ENCODE peak calls at places on chromosomes 3 and 15, in eight cellular contexts. W, E, U, R, S, N, P and O are unnamed samples.
A peak's percentile ranks its signal among the peaks of the same experiment; 100 is the strongest.

GRCh38 chr3:31772155-31772761 is 208.8 kb downstream of the OSBPL10 start:
- DNase-seq in W (no peak), E (no peak), U (no peak), R (no peak), S (no peak), N (no peak), P (no peak), O (no peak)

GRCh38 chr3:104385421-104385820 is 981.3 kb upstream of the ALCAM start:
- DNase-seq in W (no peak), E (no peak), U (no peak), R (no peak), S (no peak), N (no peak), P (no peak), O (no peak)

GRCh38 chr15:22823495-22824128 is 14.9 kb upstream of the NIPA2 start:
- DNase-seq in W (no peak), E (no peak), U (no peak), R (no peak), S (no peak), N (no peak), P (no peak), O (no peak)

GRCh38 chr3:65783117-65783516 is 255.6 kb downstream of the MAGI1 start:
- DNase-seq in W (no peak), E (no peak), U (no peak), R (no peak), S (no peak), N (no peak), P (no peak), O (no peak)

GRCh38 chr15:99511865-99512632 is 53.7 kb upstream of the MEF2A start:
- DNase-seq in W (no peak), E (no peak), U (no peak), R (peak; percentile 39), S (no peak), N (no peak), P (no peak), O (no peak)

GRCh38 chr3:87088984-87089841 is 98.3 kb upstream of the VGLL3 start:
- DNase-seq in W (peak; percentile 85), E (peak; percentile 46), U (peak; percentile 78), R (peak; percentile 46), S (peak; percentile 56), N (peak; percentile 81), P (peak; percentile 63), O (no peak)

GRCh38 chr15:69060041-69060481 is 45.6 kb downstream of the NOX5 start:
- DNase-seq in W (no peak), E (no peak), U (no peak), R (no peak), S (no peak), N (no peak), P (no peak), O (no peak)

GRCh38 chr15:94186770-94187331 is 44.5 kb upstream of the MCTP2 start:
- DNase-seq in W (no peak), E (no peak), U (no peak), R (no peak), S (no peak), N (no peak), P (no peak), O (no peak)

GRCh38 chr15:99051308-99051707 is 43.7 kb upstream of the PGPEP1L start:
- DNase-seq in W (no peak), E (no peak), U (no peak), R (no peak), S (no peak), N (no peak), P (no peak), O (no peak)

GRCh38 chr3:13544293-13544831 is 4.6 kb upstream of the FBLN2 start:
- DNase-seq in W (no peak), E (no peak), U (no peak), R (peak; percentile 87), S (peak; percentile 67), N (no peak), P (no peak), O (peak; percentile 36)
- H3K27ac ChIP-seq in W (no peak overlapping the region), E (peak overlapping the region; percentile 86), U (no peak overlapping the region), R (peak overlapping the region; percentile 68), S (no peak overlapping the region), N (no peak overlapping the region), P (no peak overlapping the region), O (no peak overlapping the region)

GRCh38 chr3:181730364-181730763 is 18.6 kb downstream of the SOX2 start:
- DNase-seq in W (no peak), E (no peak), U (no peak), R (no peak), S (no peak), N (peak; percentile 44), P (no peak), O (no peak)

GRCh38 chr3:181729071-181729915 is 17.6 kb downstream of the SOX2 start:
- DNase-seq in W (no peak), E (no peak), U (no peak), R (no peak), S (no peak), N (no peak), P (no peak), O (no peak)

GRCh38 chr3:181728470-181728869 is 16.7 kb downstream of the SOX2 start:
- DNase-seq in W (no peak), E (no peak), U (no peak), R (no peak), S (no peak), N (no peak), P (no peak), O (no peak)

GRCh38 chr3:181727122-181728036 is 15.7 kb downstream of the SOX2 start:
- DNase-seq in W (no peak), E (no peak), U (no peak), R (no peak), S (no peak), N (no peak), P (no peak), O (no peak)

GRCh38 chr3:181730934-181731333 is 19.2 kb downstream of the SOX2 start:
- DNase-seq in W (no peak), E (no peak), U (no peak), R (no peak), S (no peak), N (no peak), P (no peak), O (no peak)
- H3K27ac ChIP-seq in W (no peak overlapping the region), E (no peak overlapping the region), U (no peak overlapping the region), R (no peak overlapping the region), S (no peak overlapping the region), N (peak overlapping the region; percentile 64), P (no peak overlapping the region), O (no peak overlapping the region)

DNA sequence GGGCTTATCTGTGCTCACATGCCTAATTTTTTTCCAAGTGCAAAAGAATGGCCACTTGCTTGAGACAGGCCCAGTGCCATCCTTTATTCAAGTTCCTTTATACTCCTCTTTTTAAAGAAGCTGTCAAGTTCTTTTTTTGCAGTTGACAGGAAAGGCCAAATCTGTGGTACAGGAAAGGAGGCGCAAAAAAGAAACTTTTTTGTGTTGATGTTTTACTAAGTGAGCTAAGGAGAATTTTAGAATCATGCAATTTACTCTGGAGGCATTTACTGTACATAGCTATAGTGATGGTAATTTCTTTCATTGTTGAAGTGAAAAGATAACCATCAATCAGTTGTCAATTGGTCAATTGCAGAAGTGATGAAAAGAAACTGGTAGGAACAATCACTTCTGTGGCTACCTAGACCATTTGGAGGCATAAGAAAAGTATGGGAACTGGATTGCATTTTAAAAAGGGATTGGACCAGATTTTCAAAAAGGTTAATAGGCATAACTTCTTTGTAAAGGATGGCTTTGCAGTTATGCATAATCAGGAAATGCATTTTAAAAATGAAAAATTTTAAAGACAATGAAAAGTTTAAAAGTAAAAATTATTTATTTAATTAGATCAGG is 102.5 kb upstream of the SOX2 start:
- DNase-seq in W (no peak), E (no peak), U (no peak), R (no peak), S (no peak), N (no peak), P (no peak), O (no peak)
- H3K27ac ChIP-seq in W (no peak overlapping the region), E (no peak overlapping the region), U (no peak overlapping the region), R (no peak overlapping the region), S (no peak overlapping the region), N (no peak overlapping the region), P (no peak overlapping the region), O (no peak overlapping the region)

GRCh38 chr15:92597548-92597947 is 58.0 kb downstream of the FAM174B start:
- DNase-seq in W (no peak), E (no peak), U (no peak), R (no peak), S (no peak), N (no peak), P (peak; percentile 51), O (no peak)
- H3K27ac ChIP-seq in W (no peak overlapping the region), E (no peak overlapping the region), U (no peak overlapping the region), R (no peak overlapping the region), S (no peak overlapping the region), N (no peak overlapping the region), P (no peak overlapping the region), O (no peak overlapping the region)

DNA sequence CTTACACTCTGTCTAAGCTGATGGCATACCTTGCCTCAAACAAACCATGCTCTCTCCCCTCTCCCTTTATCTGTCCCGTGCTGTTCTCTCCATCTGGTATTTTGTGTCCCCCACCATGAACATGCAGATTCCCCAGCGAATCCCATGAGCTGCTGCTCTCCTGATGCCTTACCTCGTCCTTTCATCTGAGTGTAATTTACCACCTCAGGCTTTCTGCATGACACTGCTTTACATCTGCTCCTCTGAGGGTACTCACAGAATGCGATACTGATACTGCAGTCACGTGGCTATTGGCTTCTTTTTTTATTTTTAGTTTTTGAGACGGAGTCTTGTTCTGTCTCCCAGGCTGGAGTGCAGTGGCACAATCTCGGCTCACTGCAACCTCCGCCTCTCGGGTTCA is 341.7 kb downstream of the PTPRG start:
- DNase-seq in W (no peak), E (no peak), U (no peak), R (no peak), S (no peak), N (no peak), P (no peak), O (no peak)
- H3K27ac ChIP-seq in W (no peak overlapping the region), E (no peak overlapping the region), U (no peak overlapping the region), R (no peak overlapping the region), S (no peak overlapping the region), N (no peak overlapping the region), P (no peak overlapping the region), O (no peak overlapping the region)

GRCh38 chr3:161644871-161645636 is 148.4 kb downstream of the OTOL1 start:
- DNase-seq in W (no peak), E (no peak), U (no peak), R (no peak), S (no peak), N (peak; percentile 4), P (no peak), O (no peak)

GRCh38 chr3:161637559-161637958 is 141.0 kb downstream of the OTOL1 start:
- DNase-seq in W (no peak), E (no peak), U (no peak), R (no peak), S (no peak), N (no peak), P (no peak), O (no peak)

GRCh38 chr3:161640201-161640600 is 143.6 kb downstream of the OTOL1 start:
- DNase-seq in W (no peak), E (no peak), U (no peak), R (no peak), S (no peak), N (no peak), P (no peak), O (no peak)
- H3K27ac ChIP-seq in W (no peak overlapping the region), E (no peak overlapping the region), U (no peak overlapping the region), R (no peak overlapping the region), S (no peak overlapping the region), N (no peak overlapping the region), P (no peak overlapping the region), O (no peak overlapping the region)

GRCh38 chr15:70098170-70098460 is 398 bp upstream of the TLE3 start:
- DNase-seq in W (no peak), E (no peak), U (no peak), R (no peak), S (no peak), N (no peak), P (no peak), O (no peak)
- H3K27ac ChIP-seq in W (no peak overlapping the region), E (peak overlapping the region; percentile 91), U (peak overlapping the region; percentile 95), R (peak overlapping the region; percentile 79), S (peak overlapping the region; percentile 81), N (peak overlapping the region; percentile 97), P (peak overlapping the region; percentile 97), O (peak overlapping the region; percentile 83)